ENCODE peak calls at places on chromosome 17, in five cellular contexts. One of them, this sample, is unnamed.
A peak's percentile ranks its signal among the peaks of the same experiment; 100 is the strongest.

GRCh38 chr17:73513426-73513825 is 130.8 kb downstream of the SDK2 start:
- DNase-seq in SK-N-SH: no peak
- DNase-seq in MM.1S: no peak
- DNase-seq in dorsolateral prefrontal cortex: no peak
- DNase-seq in Peyer's patch: no peak
- DNase-seq in this sample: no peak

GRCh38 chr17:67520282-67520906 is 143.3 kb downstream of the PITPNC1 start:
- DNase-seq in MM.1S: no peak
- DNase-seq in Peyer's patch: no peak
- DNase-seq in dorsolateral prefrontal cortex: no peak
- DNase-seq in SK-N-SH: no peak
- DNase-seq in this sample: no peak

GRCh38 chr17:58354541-58355216 is 2.7 kb upstream of the SUPT4H1 start:
- DNase-seq in MM.1S: no peak
- DNase-seq in Peyer's patch: no peak
- DNase-seq in SK-N-SH: no peak
- DNase-seq in dorsolateral prefrontal cortex: no peak
- DNase-seq in this sample: no peak

GRCh38 chr17:82817947-82818346 is 21.9 kb downstream of the ZNF750 start:
- DNase-seq in Peyer's patch: no peak
- DNase-seq in dorsolateral prefrontal cortex: no peak
- DNase-seq in MM.1S: no peak
- DNase-seq in SK-N-SH: no peak
- DNase-seq in this sample: peak; percentile 12

GRCh38 chr17:42673885-42674754 is 2.7 kb downstream of the PLEKHH3 start:
- DNase-seq in Peyer's patch: no peak
- DNase-seq in MM.1S: no peak
- DNase-seq in SK-N-SH: peak; percentile 81
- DNase-seq in dorsolateral prefrontal cortex: no peak
- DNase-seq in this sample: no peak

GRCh38 chr17:64081802-64082799 is 47.8 kb downstream of the ERN1 start:
- DNase-seq in Peyer's patch: peak; percentile 51
- DNase-seq in SK-N-SH: peak; percentile 76
- DNase-seq in dorsolateral prefrontal cortex: no peak
- DNase-seq in MM.1S: peak; percentile 81
- DNase-seq in this sample: no peak

GRCh38 chr17:62661337-62661736 is 33.9 kb downstream of the MRC2 start:
- DNase-seq in MM.1S: no peak
- DNase-seq in SK-N-SH: no peak
- DNase-seq in Peyer's patch: no peak
- DNase-seq in dorsolateral prefrontal cortex: no peak
- DNase-seq in this sample: no peak

GRCh38 chr17:10673318-10673717 is 16.2 kb upstream of the MYH3 start:
- DNase-seq in MM.1S: no peak
- DNase-seq in SK-N-SH: no peak
- DNase-seq in dorsolateral prefrontal cortex: no peak
- DNase-seq in Peyer's patch: no peak
- DNase-seq in this sample: no peak

GRCh38 chr17:538096-538973 is 176.3 kb downstream of the VPS53 start:
- DNase-seq in dorsolateral prefrontal cortex: no peak
- DNase-seq in SK-N-SH: no peak
- DNase-seq in MM.1S: no peak
- DNase-seq in Peyer's patch: no peak
- DNase-seq in this sample: no peak

GRCh38 chr17:27858621-27859305 is 34.4 kb downstream of the LYRM9 start:
- DNase-seq in SK-N-SH: no peak
- DNase-seq in MM.1S: no peak
- DNase-seq in dorsolateral prefrontal cortex: no peak
- DNase-seq in Peyer's patch: no peak
- DNase-seq in this sample: no peak

GRCh38 chr17:18947866-18948265 is 4.1 kb upstream of the SLC5A10 start:
- DNase-seq in MM.1S: no peak
- DNase-seq in dorsolateral prefrontal cortex: no peak
- DNase-seq in SK-N-SH: no peak
- DNase-seq in Peyer's patch: no peak
- DNase-seq in this sample: no peak

GRCh38 chr17:18948476-18949006 is 3.4 kb upstream of the SLC5A10 start:
- DNase-seq in MM.1S: no peak
- DNase-seq in Peyer's patch: no peak
- DNase-seq in SK-N-SH: no peak
- DNase-seq in dorsolateral prefrontal cortex: no peak
- DNase-seq in this sample: no peak

GRCh38 chr17:18950944-18951905 is 740 bp upstream of the SLC5A10 start:
- DNase-seq in MM.1S: no peak
- DNase-seq in Peyer's patch: no peak
- DNase-seq in dorsolateral prefrontal cortex: no peak
- DNase-seq in SK-N-SH: no peak
- DNase-seq in this sample: no peak

GRCh38 chr17:18951941-18952842 is at the start of gene SLC5A10:
- DNase-seq in dorsolateral prefrontal cortex: no peak
- DNase-seq in MM.1S: no peak
- DNase-seq in SK-N-SH: no peak
- DNase-seq in Peyer's patch: no peak
- DNase-seq in this sample: no peak

DNA sequence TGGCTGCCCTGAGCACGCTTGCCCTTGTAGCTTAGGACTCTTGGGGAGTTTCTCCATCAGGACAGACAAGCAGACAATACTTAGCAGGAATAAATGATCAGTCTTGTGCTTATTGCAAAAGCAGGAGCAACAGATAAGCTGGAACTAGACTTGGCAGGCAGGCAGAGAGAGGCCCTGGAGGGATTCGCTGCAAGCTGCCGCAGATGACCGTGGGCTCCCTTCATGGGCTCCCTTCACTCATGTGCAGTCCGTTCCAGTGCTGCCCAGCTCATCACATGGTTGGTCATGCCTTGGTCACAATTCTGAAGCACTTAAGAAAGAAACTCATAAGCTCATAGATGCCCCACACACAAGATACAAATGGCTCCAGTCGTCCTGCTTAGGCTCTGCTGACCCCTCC is 2.4 kb upstream of the SLC5A10 start:
- DNase-seq in MM.1S: no peak
- DNase-seq in Peyer's patch: no peak
- DNase-seq in SK-N-SH: no peak
- DNase-seq in dorsolateral prefrontal cortex: no peak
- DNase-seq in this sample: no peak
- H3K27ac ChIP-seq in MM.1S: no peak overlapping the region
- H3K27ac ChIP-seq in Peyer's patch: no peak overlapping the region
- H3K27ac ChIP-seq in SK-N-SH: no peak overlapping the region
- H3K27ac ChIP-seq in dorsolateral prefrontal cortex: no peak overlapping the region
- H3K27ac ChIP-seq in this sample: no peak overlapping the region

GRCh38 chr17:31575043-31575442 is 183.6 kb downstream of the RAB11FIP4 start:
- DNase-seq in Peyer's patch: no peak
- DNase-seq in MM.1S: no peak
- DNase-seq in dorsolateral prefrontal cortex: no peak
- DNase-seq in SK-N-SH: no peak
- DNase-seq in this sample: no peak

GRCh38 chr17:31572341-31572740 is 180.9 kb downstream of the RAB11FIP4 start:
- DNase-seq in Peyer's patch: no peak
- DNase-seq in dorsolateral prefrontal cortex: no peak
- DNase-seq in SK-N-SH: no peak
- DNase-seq in MM.1S: no peak
- DNase-seq in this sample: no peak

GRCh38 chr17:31574458-31574857 is 183.0 kb downstream of the RAB11FIP4 start:
- DNase-seq in MM.1S: no peak
- DNase-seq in Peyer's patch: no peak
- DNase-seq in SK-N-SH: no peak
- DNase-seq in dorsolateral prefrontal cortex: no peak
- DNase-seq in this sample: no peak

GRCh38 chr17:31573047-31573446 is 181.6 kb downstream of the RAB11FIP4 start:
- DNase-seq in SK-N-SH: no peak
- DNase-seq in Peyer's patch: no peak
- DNase-seq in MM.1S: no peak
- DNase-seq in dorsolateral prefrontal cortex: no peak
- DNase-seq in this sample: no peak

GRCh38 chr17:31573861-31574260 is 182.4 kb downstream of the RAB11FIP4 start:
- DNase-seq in SK-N-SH: peak; percentile 16
- DNase-seq in MM.1S: no peak
- DNase-seq in Peyer's patch: no peak
- DNase-seq in dorsolateral prefrontal cortex: no peak
- DNase-seq in this sample: no peak
- H3K27ac ChIP-seq in SK-N-SH: no peak overlapping the region
- H3K27ac ChIP-seq in MM.1S: no peak overlapping the region
- H3K27ac ChIP-seq in Peyer's patch: no peak overlapping the region
- H3K27ac ChIP-seq in dorsolateral prefrontal cortex: no peak overlapping the region
- H3K27ac ChIP-seq in this sample: no peak overlapping the region

DNA sequence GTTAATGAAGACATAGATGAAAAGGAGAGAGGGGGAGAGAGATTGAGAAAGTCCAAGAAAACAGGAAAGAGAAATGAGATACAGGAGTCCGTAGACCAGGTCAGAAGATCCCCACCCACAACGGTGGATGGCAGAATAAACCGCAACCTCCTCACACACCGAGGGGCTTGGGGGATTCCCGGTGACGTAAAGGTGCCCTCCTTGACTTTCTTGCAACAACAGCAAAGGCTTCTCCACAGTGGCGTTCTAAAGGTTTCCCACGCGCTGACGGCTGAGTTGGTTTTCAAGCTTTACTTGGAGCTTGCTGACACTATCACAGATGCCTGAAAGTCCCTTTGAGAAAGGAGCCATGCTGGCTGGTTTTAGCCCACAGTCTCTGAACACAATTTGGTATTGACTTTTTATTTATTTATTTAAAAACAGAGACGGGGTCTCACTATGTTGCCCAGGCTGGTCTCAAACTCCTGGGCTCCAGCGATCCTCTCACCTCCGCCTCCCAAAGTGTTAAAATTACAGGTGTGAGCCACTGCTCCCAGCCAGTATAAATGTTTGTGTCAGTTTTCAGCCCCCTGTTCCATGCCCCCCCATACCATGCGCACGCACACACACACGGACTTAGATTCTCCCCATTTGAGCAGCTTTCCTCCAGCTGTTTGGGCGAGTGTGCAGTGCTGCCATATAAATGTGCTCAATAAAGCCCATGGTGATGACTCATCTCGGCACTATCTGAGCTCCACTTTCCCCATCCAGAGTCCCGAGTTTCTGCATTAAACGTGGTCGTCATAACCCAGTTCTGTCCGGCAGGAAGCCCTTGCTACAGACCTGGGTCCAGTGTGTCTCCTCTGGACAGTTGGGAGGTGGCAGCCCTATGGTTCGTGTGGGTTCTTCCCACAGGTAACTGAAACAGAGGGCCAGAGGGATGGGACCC is 33.0 kb upstream of the SEC14L1 start:
- DNase-seq in SK-N-SH: no peak
- DNase-seq in Peyer's patch: peak; percentile 31
- DNase-seq in MM.1S: peak; percentile 88
- DNase-seq in dorsolateral prefrontal cortex: no peak
- DNase-seq in this sample: no peak
- H3K27ac ChIP-seq in SK-N-SH: no peak overlapping the region
- H3K27ac ChIP-seq in Peyer's patch: no peak overlapping the region
- H3K27ac ChIP-seq in MM.1S: peak overlapping the region; percentile 96
- H3K27ac ChIP-seq in dorsolateral prefrontal cortex: no peak overlapping the region
- H3K27ac ChIP-seq in this sample: peak overlapping the region; percentile 73

GRCh38 chr17:76383645-76384221 is 676 bp upstream of the SPHK1 start:
- DNase-seq in SK-N-SH: peak; percentile 90
- DNase-seq in dorsolateral prefrontal cortex: peak; percentile 44
- DNase-seq in Peyer's patch: peak; percentile 38
- DNase-seq in MM.1S: peak; percentile 50
- DNase-seq in this sample: peak; percentile 70
- H3K27ac ChIP-seq in SK-N-SH: no peak overlapping the region
- H3K27ac ChIP-seq in dorsolateral prefrontal cortex: peak overlapping the region; percentile 25
- H3K27ac ChIP-seq in Peyer's patch: peak overlapping the region; percentile 72
- H3K27ac ChIP-seq in MM.1S: peak overlapping the region; percentile 29
- H3K27ac ChIP-seq in this sample: peak overlapping the region; percentile 81

DNA sequence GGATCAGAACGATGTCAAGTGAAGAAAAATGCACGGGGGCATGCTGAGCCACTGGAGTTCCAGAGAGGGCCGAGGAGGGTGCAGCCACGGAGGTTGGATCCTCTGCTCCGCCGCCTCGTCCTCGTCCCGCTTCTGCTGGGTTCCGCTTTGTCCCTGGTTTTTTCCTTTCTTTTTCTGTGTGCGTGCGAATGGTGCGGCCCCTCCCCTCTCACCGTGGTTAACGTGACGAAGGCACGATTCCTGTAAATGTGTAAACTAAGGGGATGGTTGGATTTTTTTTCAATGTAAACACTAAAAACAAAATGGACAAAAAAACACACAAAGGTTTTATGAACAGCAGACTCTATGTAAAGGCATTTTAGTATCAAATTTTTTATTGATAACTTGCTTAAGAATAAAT is 46.7 kb downstream of the ACTG1 start:
- DNase-seq in SK-N-SH: no peak
- DNase-seq in Peyer's patch: no peak
- DNase-seq in dorsolateral prefrontal cortex: no peak
- DNase-seq in MM.1S: no peak
- DNase-seq in this sample: no peak
- H3K27ac ChIP-seq in SK-N-SH: no peak overlapping the region
- H3K27ac ChIP-seq in Peyer's patch: no peak overlapping the region
- H3K27ac ChIP-seq in dorsolateral prefrontal cortex: no peak overlapping the region
- H3K27ac ChIP-seq in MM.1S: no peak overlapping the region
- H3K27ac ChIP-seq in this sample: no peak overlapping the region

GRCh38 chr17:15512310-15512709 is 44.9 kb upstream of the CDRT4 start:
- DNase-seq in MM.1S: no peak
- DNase-seq in dorsolateral prefrontal cortex: no peak
- DNase-seq in SK-N-SH: no peak
- DNase-seq in Peyer's patch: no peak
- DNase-seq in this sample: no peak

GRCh38 chr17:15514469-15514868 is 47.0 kb upstream of the CDRT4 start:
- DNase-seq in MM.1S: no peak
- DNase-seq in Peyer's patch: no peak
- DNase-seq in dorsolateral prefrontal cortex: no peak
- DNase-seq in SK-N-SH: no peak
- DNase-seq in this sample: no peak

GRCh38 chr17:15516150-15516549 is 47.1 kb downstream of the TVP23C start:
- DNase-seq in SK-N-SH: no peak
- DNase-seq in Peyer's patch: no peak
- DNase-seq in dorsolateral prefrontal cortex: no peak
- DNase-seq in MM.1S: no peak
- DNase-seq in this sample: no peak

GRCh38 chr17:15513058-15513858 is 45.8 kb upstream of the CDRT4 start:
- DNase-seq in Peyer's patch: no peak
- DNase-seq in MM.1S: no peak
- DNase-seq in SK-N-SH: no peak
- DNase-seq in dorsolateral prefrontal cortex: no peak
- DNase-seq in this sample: no peak

DNA sequence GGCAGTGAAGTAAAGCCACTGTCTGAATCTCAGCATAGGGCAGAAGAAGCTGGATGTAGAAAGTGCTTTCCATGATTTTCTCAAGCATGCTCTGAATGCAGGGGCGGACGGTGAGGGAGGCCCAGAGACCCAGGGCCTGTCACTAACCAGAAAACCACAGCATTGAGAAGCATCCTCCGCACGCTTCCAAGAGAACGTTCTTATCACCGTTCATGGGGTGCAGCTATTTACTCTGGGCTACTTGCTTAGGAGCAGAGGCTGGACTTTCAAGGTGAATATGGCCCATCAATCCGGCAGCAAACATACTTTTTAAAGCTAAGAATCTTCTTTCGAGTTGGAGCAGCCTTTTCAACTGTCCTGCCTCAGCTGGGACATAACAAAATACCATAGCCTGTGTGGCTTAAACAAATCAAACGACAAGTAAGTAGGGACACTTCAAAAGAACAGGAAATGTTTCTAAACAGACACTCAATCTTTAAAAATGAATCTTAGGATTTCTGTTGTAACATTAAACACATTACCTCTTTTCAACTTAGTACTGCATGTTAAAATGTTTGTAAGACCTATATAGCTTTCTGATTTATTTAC is 46.5 kb upstream of the CDRT4 start:
- DNase-seq in SK-N-SH: no peak
- DNase-seq in dorsolateral prefrontal cortex: no peak
- DNase-seq in Peyer's patch: no peak
- DNase-seq in MM.1S: no peak
- DNase-seq in this sample: no peak
- H3K27ac ChIP-seq in SK-N-SH: no peak overlapping the region
- H3K27ac ChIP-seq in dorsolateral prefrontal cortex: peak overlapping the region; percentile 99
- H3K27ac ChIP-seq in Peyer's patch: peak overlapping the region; percentile 25
- H3K27ac ChIP-seq in MM.1S: no peak overlapping the region
- H3K27ac ChIP-seq in this sample: peak overlapping the region; percentile 22